ENCODE peak calls at places on chromosome 3, in nine cellular contexts. G is NCI-H774, F is tibial artery, C is SHP77 treated with DMSO at 0.1 percent for 48 hours, T is GM12864, P is progenitor cell of endocrine pancreas, A is fibroblast of lung, I is AG10803, S is WERI-Rb-1. B is an unnamed sample.
A peak's percentile ranks its signal among the peaks of the same experiment; 100 is the strongest.

GRCh38 chr3:99544819-99545281 is 93.5 kb upstream of the COL8A1 start:
- DNase-seq in S (no peak), C (no peak), T (no peak), P (no peak), G (no peak), A (peak; percentile 32), I (peak; percentile 89), F (peak; percentile 47), B (peak; percentile 98)

GRCh38 chr3:133426721-133427120 is 26.9 kb downstream of the BFSP2 start:
- DNase-seq in F (no peak), P (no peak), C (no peak), G (no peak), I (peak; percentile 58), S (no peak), A (no peak), T (no peak), B (no peak)

GRCh38 chr3:108124337-108125150 is 33.7 kb upstream of the CD47 start:
- DNase-seq in A (peak; percentile 6), F (no peak), C (no peak), S (no peak), I (no peak), G (no peak), P (no peak), T (peak; percentile 98), B (no peak)

GRCh38 chr3:133943639-133944131 is 48.0 kb upstream of the RAB6B start:
- DNase-seq in F (peak; percentile 21), T (no peak), C (no peak), A (peak; percentile 95), I (peak; percentile 78), S (no peak), G (no peak), P (no peak), B (peak; percentile 91)

GRCh38 chr3:64666171-64666581 is 21.6 kb downstream of the ADAMTS9 start:
- DNase-seq in A (no peak), I (peak; percentile 83), T (no peak), F (no peak), G (no peak), C (no peak), P (no peak), S (no peak), B (no peak)

GRCh38 chr3:65524544-65525070 is 514.1 kb downstream of the MAGI1 start:
- DNase-seq in A (no peak), I (no peak), G (no peak), S (no peak), P (no peak), F (no peak), T (no peak), C (no peak), B (no peak)

GRCh38 chr3:37608061-37608702 is 253.5 kb upstream of the CTDSPL start:
- DNase-seq in C (no peak), A (peak; percentile 12), S (no peak), P (no peak), G (no peak), T (no peak), F (no peak), I (no peak), B (no peak)

GRCh38 chr3:180036678-180037455 is at the start of gene PEX5L:
- DNase-seq in A (peak; percentile 24), F (no peak), T (no peak), P (peak; percentile 83), I (peak; percentile 19), C (peak; percentile 71), G (peak; percentile 98), S (peak; percentile 88), B (no peak)

GRCh38 chr3:115272036-115272824 is 125.1 kb upstream of the ZBTB20 start:
- DNase-seq in S (no peak), G (peak; percentile 24), C (no peak), P (no peak), F (no peak), T (no peak), A (peak; percentile 81), I (peak; percentile 71), B (no peak)

GRCh38 chr3:45792036-45792435 is 4.3 kb downstream of the SLC6A20 start:
- DNase-seq in P (no peak), I (no peak), F (no peak), S (no peak), T (no peak), A (no peak), C (no peak), G (no peak), B (no peak)